ENCODE peak calls at places on chromosomes 13 and 19, in nine cellular contexts. A is cardiac muscle cell; Y is CD8-positive, alpha-beta memory T cell; Q is PC-3; G is left ventricle myocardium inferior; N is mesendoderm; E is thoracic aorta; V is CD8-positive, alpha-beta T cell; R is SJSA1. U is an unnamed sample.

GRCh38 chr19:42419309-42419708 is 7.9 kb downstream of the LIPE start:
- DNase-seq in A (no peak), N (no peak), V (no peak), Y (no peak), E (no peak), G (peak; percentile 57), R (no peak), Q (no peak), U (no peak)

GRCh38 chr13:80340643-80341097 is 256 bp downstream of the SPRY2 start:
- DNase-seq in V (no peak), Y (no peak), E (no peak), N (no peak), R (peak; percentile 95), G (no peak), A (peak; percentile 81), Q (no peak), U (no peak)

GRCh38 chr19:1489463-1489971 is 633 bp downstream of the PCSK4 start:
- DNase-seq in R (no peak), E (no peak), N (no peak), Y (no peak), G (no peak), A (no peak), Q (no peak), V (no peak), U (peak; percentile 32)

GRCh38 chr13:105196052-105196451 is 1339.4 kb downstream of the EFNB2 start:
- DNase-seq in G (no peak), E (no peak), V (no peak), R (peak; percentile 69), N (peak; percentile 94), A (peak; percentile 93), Y (no peak), Q (peak; percentile 11), U (peak; percentile 63)

GRCh38 chr19:3366104-3366760 is at the start of gene NFIC:
- DNase-seq in A (peak; percentile 94), R (peak; percentile 82), Q (peak; percentile 50), G (peak; percentile 84), N (peak; percentile 63), Y (peak; percentile 20), E (no peak), V (no peak), U (peak; percentile 77)

GRCh38 chr19:29528350-29528945 is 2.7 kb downstream of the VSTM2B start:
- DNase-seq in Q (peak; percentile 63), E (no peak), Y (peak; percentile 29), G (peak; percentile 51), N (peak; percentile 91), V (peak; percentile 2), R (peak; percentile 46), A (peak; percentile 74), U (no peak)

GRCh38 chr13:64925727-64926126 is 2304.4 kb downstream of the PCDH9 start:
- DNase-seq in V (no peak), G (no peak), Q (no peak), Y (no peak), R (no peak), N (no peak), A (no peak), E (no peak), U (no peak)

GRCh38 chr13:98937911-98938381 is 39.9 kb downstream of the DOCK9 start:
- DNase-seq in R (no peak), Y (no peak), Q (no peak), N (peak; percentile 94), A (no peak), E (no peak), V (no peak), G (no peak), U (peak; percentile 76)

GRCh38 chr19:37999309-38000213 is 92.6 kb downstream of the SIPA1L3 start:
- DNase-seq in R (peak; percentile 96), N (no peak), A (peak; percentile 97), Y (no peak), Q (peak; percentile 96), G (peak; percentile 66), E (no peak), V (no peak), U (peak; percentile 27)

GRCh38 chr13:35818577-35819165 is 312.5 kb downstream of the DCLK1 start:
- DNase-seq in V (no peak), Y (no peak), Q (peak; percentile 44), G (no peak), R (peak; percentile 21), N (peak; percentile 40), E (no peak), A (peak; percentile 70), U (peak; percentile 74)

GRCh38 chr19:58387338-58388174 is 487 bp downstream of the RPS5 start:
- DNase-seq in V (no peak), E (no peak), Y (no peak), N (peak; percentile 35), A (no peak), Q (no peak), R (no peak), G (no peak), U (peak; percentile 59)
- H3K4me1 ChIP-seq in V (peaks cover 35% of the 10 kb centered on the region), E (peaks cover 31% of the 10 kb centered on the region), Y (peaks cover 23% of the 10 kb centered on the region), N (peaks cover 6% of the 10 kb centered on the region), A (peaks cover 13% of the 10 kb centered on the region), Q (peaks cover 29% of the 10 kb centered on the region), R (peaks cover 18% of the 10 kb centered on the region), G (peaks cover 55% of the 10 kb centered on the region), U (peaks cover 3% of the 10 kb centered on the region)

GRCh38 chr19:49613374-49613773 is 22.4 kb downstream of the PRR12 start:
- DNase-seq in N (no peak), Y (no peak), E (no peak), V (no peak), Q (peak; percentile 63), A (no peak), R (peak; percentile 31), G (no peak), U (no peak)
- H3K36me3 ChIP-seq in N (peaks cover 17% of the 10 kb centered on the region), Y (peaks cover 32% of the 10 kb centered on the region), E (peaks cover 43% of the 10 kb centered on the region), V (peaks cover 30% of the 10 kb centered on the region), Q (peaks cover 40% of the 10 kb centered on the region), A (peaks cover 22% of the 10 kb centered on the region), R (peaks cover 79% of the 10 kb centered on the region), G (peaks cover 72% of the 10 kb centered on the region), U (peaks cover 53% of the 10 kb centered on the region)

DNA sequence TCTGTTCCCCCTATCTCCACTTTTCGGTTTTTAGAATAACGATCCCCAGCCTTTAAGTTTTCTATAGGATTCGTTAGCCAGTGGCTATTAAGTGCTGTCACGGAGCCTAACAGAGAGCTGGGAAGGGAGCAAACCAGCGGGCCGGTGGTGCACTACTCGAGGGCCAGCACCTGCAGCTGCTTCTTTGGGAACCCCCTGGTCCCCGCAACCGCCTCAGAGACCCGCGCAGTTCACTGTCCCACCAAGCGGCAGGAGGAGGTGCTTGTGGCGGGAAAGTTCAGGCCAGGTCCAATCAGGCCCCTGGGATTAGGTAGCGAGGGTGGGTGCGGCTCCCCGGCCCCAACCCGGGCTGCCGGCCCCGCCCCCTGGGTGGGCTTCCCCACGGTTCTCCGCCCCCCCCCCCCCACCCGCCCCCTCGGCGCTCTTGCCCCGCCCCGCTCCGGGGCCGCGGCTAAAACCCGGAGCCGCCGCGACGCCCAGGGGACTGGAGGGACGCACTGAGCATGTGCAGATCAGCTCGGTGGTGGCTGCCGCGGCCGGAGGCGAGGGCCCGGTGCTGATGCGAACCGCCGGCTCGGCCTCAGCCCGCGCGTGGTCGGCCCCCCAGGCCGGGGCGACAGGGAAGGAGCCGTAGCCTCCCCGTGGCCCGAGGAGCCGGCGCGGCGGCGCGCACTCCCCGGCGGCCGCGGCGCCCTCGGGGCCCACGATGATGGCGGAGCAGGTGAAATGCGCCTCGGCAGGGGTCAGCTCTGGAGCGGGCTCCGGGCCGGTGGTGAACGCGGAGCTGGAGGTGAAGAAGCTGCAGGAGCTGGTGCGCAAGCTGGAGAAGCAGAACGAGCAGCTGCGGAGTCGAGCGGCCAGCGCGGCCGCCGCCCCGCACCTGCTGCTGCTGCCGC is at the start of gene SLAIN1:
- DNase-seq in V (peak; percentile 65), Y (peak; percentile 78), A (peak; percentile 28), Q (peak; percentile 67), N (peak; percentile 89), G (peak; percentile 81), R (no peak), E (peak; percentile 21), U (peak; percentile 76)
- H3K4me1 ChIP-seq in V (peaks cover 35% of the 10 kb centered on the region), Y (peaks cover 35% of the 10 kb centered on the region), A (peaks cover 8% of the 10 kb centered on the region), Q (peaks cover 20% of the 10 kb centered on the region), N (no peaks in the 10 kb centered on the region), G (peaks cover 38% of the 10 kb centered on the region), R (peaks cover 8% of the 10 kb centered on the region), E (peaks cover 20% of the 10 kb centered on the region), U (no peaks in the 10 kb centered on the region)

GRCh38 chr19:16121967-16122366 is 10.3 kb downstream of the RAB8A start:
- DNase-seq in R (no peak), N (no peak), A (no peak), Y (no peak), G (no peak), V (no peak), E (no peak), Q (no peak), U (no peak)
- H3K36me3 ChIP-seq in R (peaks cover 95% of the 10 kb centered on the region), N (peaks cover 19% of the 10 kb centered on the region), A (peaks cover 40% of the 10 kb centered on the region), Y (peaks cover 48% of the 10 kb centered on the region), G (peaks cover 90% of the 10 kb centered on the region), V (peaks cover 69% of the 10 kb centered on the region), E (peaks cover 69% of the 10 kb centered on the region), Q (peaks cover 50% of the 10 kb centered on the region), U (peaks cover 57% of the 10 kb centered on the region)

GRCh38 chr19:19421326-19421725 is 15.9 kb downstream of the GATAD2A start:
- DNase-seq in N (no peak), Q (no peak), V (no peak), A (no peak), G (no peak), Y (no peak), E (no peak), R (no peak), U (no peak)

GRCh38 chr19:19416280-19416679 is 10.8 kb downstream of the GATAD2A start:
- DNase-seq in N (no peak), A (no peak), G (no peak), V (no peak), Y (no peak), E (no peak), R (no peak), Q (no peak), U (no peak)

GRCh38 chr19:19418548-19419260 is 13.2 kb downstream of the GATAD2A start:
- DNase-seq in Q (no peak), A (no peak), Y (no peak), N (no peak), G (no peak), E (no peak), R (no peak), V (no peak), U (peak; percentile 77)

GRCh38 chr19:19420570-19421301 is 15.3 kb downstream of the GATAD2A start:
- DNase-seq in V (peak; percentile 10), R (no peak), Y (peak; percentile 39), A (no peak), E (no peak), Q (peak; percentile 54), N (no peak), G (no peak), U (peak; percentile 31)

DNA sequence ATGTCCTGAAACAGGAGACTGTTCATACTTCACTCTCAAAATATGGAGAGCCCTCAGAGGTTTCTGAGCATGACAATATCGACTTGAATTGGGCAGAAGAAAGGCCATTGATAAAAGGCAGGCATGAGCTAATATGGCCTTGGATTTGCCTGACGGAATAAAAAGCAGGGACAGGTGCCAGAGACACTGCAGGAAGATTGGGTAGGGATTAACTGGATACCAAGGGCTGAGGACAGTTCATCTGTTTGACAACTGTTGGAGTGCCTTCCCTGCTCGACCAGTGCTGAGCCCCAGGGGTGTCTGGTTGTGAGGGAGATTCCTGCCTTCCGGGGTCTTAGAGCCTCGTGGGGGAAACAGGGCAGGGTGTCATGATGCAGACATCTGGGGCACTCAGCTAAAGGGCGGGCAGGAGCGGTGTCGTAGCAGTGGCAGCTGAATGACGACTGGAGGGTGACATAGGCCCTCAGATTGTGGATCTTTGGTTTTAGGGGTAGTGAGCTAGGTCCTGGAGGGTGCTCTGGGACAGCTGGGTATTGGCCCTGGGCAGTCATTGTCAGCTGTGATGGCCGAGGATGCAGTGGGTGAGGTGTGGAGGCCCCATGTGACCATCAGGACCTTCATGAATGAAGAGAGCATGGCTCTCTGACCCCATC is 12.3 kb downstream of the GATAD2A start:
- DNase-seq in N (no peak), A (no peak), R (no peak), V (no peak), Y (no peak), E (no peak), G (no peak), Q (no peak), U (peak; percentile 93)
- H3K4me1 ChIP-seq in N (no peaks in the 10 kb centered on the region), A (peaks cover 13% of the 10 kb centered on the region), R (no peaks in the 10 kb centered on the region), V (peaks cover 62% of the 10 kb centered on the region), Y (peaks cover 67% of the 10 kb centered on the region), E (peaks cover 31% of the 10 kb centered on the region), G (peaks cover 63% of the 10 kb centered on the region), Q (no peaks in the 10 kb centered on the region), U (peaks cover 46% of the 10 kb centered on the region)

GRCh38 chr19:15170345-15170744 is 30.4 kb downstream of the NOTCH3 start:
- DNase-seq in R (no peak), N (peak; percentile 25), E (no peak), Y (no peak), A (no peak), Q (no peak), V (no peak), G (no peak), U (no peak)
- H3K36me3 ChIP-seq in R (peaks cover 53% of the 10 kb centered on the region), N (peaks cover 4% of the 10 kb centered on the region), E (peaks cover 80% of the 10 kb centered on the region), Y (no peaks in the 10 kb centered on the region), A (peaks cover 26% of the 10 kb centered on the region), Q (peaks cover 20% of the 10 kb centered on the region), V (no peaks in the 10 kb centered on the region), G (peaks cover 18% of the 10 kb centered on the region), U (peaks cover 54% of the 10 kb centered on the region)

U was measured in SJCRH30.